ENCODE peak calls at places on chromosome 15, in five cellular contexts. V, W, U, G and O are unnamed samples.
A peak's percentile ranks its signal among the peaks of the same experiment; 100 is the strongest.

GRCh38 chr15:70466895-70467529 is 296.3 kb downstream of the UACA start:
- DNase-seq in G (peak; percentile 37), W (peak; percentile 88), V (peak; percentile 70), U (peak; percentile 40), O (peak; percentile 73)

GRCh38 chr15:71202712-71203111 is 87.4 kb downstream of the THSD4 start:
- DNase-seq in W (no peak), G (no peak), V (peak; percentile 43), U (no peak), O (no peak)

GRCh38 chr15:85690546-85691226 is 104.0 kb downstream of the KLHL25 start:
- DNase-seq in U (no peak), W (no peak), V (no peak), G (no peak), O (peak; percentile 51)

GRCh38 chr15:70357453-70357852 is 259.7 kb upstream of the TLE3 start:
- DNase-seq in V (no peak), U (no peak), G (no peak), W (no peak), O (no peak)

GRCh38 chr15:32132850-32133249 is 102.5 kb downstream of the CHRNA7 start:
- DNase-seq in G (no peak), U (no peak), V (no peak), W (no peak), O (no peak)

GRCh38 chr15:69457304-69458280 is 5.0 kb downstream of the RPLP1 start:
- DNase-seq in W (no peak), V (no peak), G (no peak), U (peak; percentile 23), O (no peak)

GRCh38 chr15:64146885-64147681 is 4.4 kb upstream of the SNX22 start:
- DNase-seq in W (no peak), U (peak; percentile 92), V (no peak), G (no peak), O (no peak)

GRCh38 chr15:80070840-80071239 is 11.4 kb downstream of the ZFAND6 start:
- DNase-seq in U (no peak), W (no peak), G (no peak), V (no peak), O (peak; percentile 33)

GRCh38 chr15:59762558-59762957 is 73.4 kb upstream of the BNIP2 start:
- DNase-seq in W (no peak), V (peak; percentile 64), U (no peak), G (no peak), O (no peak)

GRCh38 chr15:44194397-44195150 is 497 bp downstream of the FRMD5 start:
- DNase-seq in V (no peak), G (no peak), U (peak; percentile 20), W (peak; percentile 30), O (no peak)

GRCh38 chr15:57607570-57608000 is 15.9 kb downstream of the MYZAP start:
- DNase-seq in G (peak; percentile 91), W (peak; percentile 79), U (no peak), V (no peak), O (no peak)

GRCh38 chr15:67999320-68000100 is 54.6 kb upstream of the PIAS1 start:
- DNase-seq in G (no peak), W (peak; percentile 30), U (no peak), V (no peak), O (no peak)

GRCh38 chr15:101463265-101463664 is 26.2 kb downstream of the PCSK6 start:
- DNase-seq in G (no peak), U (no peak), W (no peak), V (no peak), O (no peak)

GRCh38 chr15:34001536-34001935 is 33.2 kb downstream of the CHRM5 start:
- DNase-seq in V (no peak), U (no peak), G (no peak), W (no peak), O (no peak)

GRCh38 chr15:30827625-30828303 is 76.0 kb upstream of the FAN1 start:
- DNase-seq in W (no peak), G (no peak), U (no peak), V (no peak), O (no peak)

GRCh38 chr15:51281368-51281967 is 56.9 kb downstream of the CYP19A1 start:
- DNase-seq in U (peak; percentile 57), V (peak; percentile 75), G (peak; percentile 22), W (peak; percentile 60), O (peak; percentile 28)

GRCh38 chr15:52083603-52084002 is 29.0 kb downstream of the BCL2L10 start:
- DNase-seq in U (no peak), V (no peak), G (no peak), W (no peak), O (no peak)

GRCh38 chr15:60328852-60329443 is 68.8 kb downstream of the ANXA2 start:
- DNase-seq in W (no peak), G (no peak), U (peak; percentile 36), V (peak; percentile 43), O (no peak)

GRCh38 chr15:45387379-45388007 is 9.1 kb upstream of the GATM start:
- DNase-seq in G (no peak), W (no peak), U (no peak), V (no peak), O (no peak)

GRCh38 chr15:36614016-36614415 is 34.6 kb downstream of the CDIN1 start:
- DNase-seq in G (no peak), U (no peak), V (peak; percentile 14), W (no peak), O (no peak)

GRCh38 chr15:84911879-84912660 is 27.6 kb downstream of the SLC28A1 start:
- DNase-seq in G (peak; percentile 71), W (peak; percentile 89), U (peak; percentile 39), V (no peak), O (no peak)

GRCh38 chr15:67105065-67105951 is 39.9 kb downstream of the SMAD3 start:
- DNase-seq in W (peak; percentile 97), U (no peak), V (no peak), G (peak; percentile 90), O (no peak)

GRCh38 chr15:66123799-66124198 is 129.8 kb downstream of the MEGF11 start:
- DNase-seq in V (no peak), U (no peak), G (no peak), W (no peak), O (no peak)

GRCh38 chr15:63246691-63247464 is 30.5 kb upstream of the APH1B start:
- DNase-seq in U (no peak), W (no peak), G (no peak), V (no peak), O (peak; percentile 95)

GRCh38 chr15:99283739-99284138 is 32.5 kb downstream of the LRRC28 start:
- DNase-seq in U (no peak), G (no peak), W (no peak), V (no peak), O (no peak)

GRCh38 chr15:79956354-79956939 is 14.5 kb downstream of the BCL2A1 start:
- DNase-seq in G (no peak), U (no peak), V (no peak), W (no peak), O (no peak)

GRCh38 chr15:46768287-46768686 is 949.0 kb upstream of the SEMA6D start:
- DNase-seq in G (no peak), W (no peak), U (no peak), V (peak; percentile 61), O (no peak)

GRCh38 chr15:74400313-74400850 is 32.9 kb upstream of the CYP11A1 start:
- DNase-seq in V (no peak), U (no peak), G (no peak), W (no peak), O (no peak)

GRCh38 chr15:74399511-74400312 is 32.3 kb upstream of the CYP11A1 start:
- DNase-seq in W (no peak), U (no peak), V (no peak), G (no peak), O (no peak)

GRCh38 chr15:74402337-74402839 is 31.4 kb downstream of the SEMA7A start:
- DNase-seq in W (no peak), G (no peak), U (no peak), V (no peak), O (no peak)

GRCh38 chr15:74402873-74403589 is 30.7 kb downstream of the SEMA7A start:
- DNase-seq in W (no peak), U (no peak), G (no peak), V (no peak), O (peak; percentile 86)

GRCh38 chr15:74400915-74401757 is 32.6 kb downstream of the SEMA7A start:
- DNase-seq in W (no peak), G (no peak), V (no peak), U (no peak), O (no peak)
- H3K4me3 ChIP-seq in W (no peak overlapping the region), G (peak overlapping the region; percentile 49), V (no peak overlapping the region), U (no peak overlapping the region), O (no peak overlapping the region)

DNA sequence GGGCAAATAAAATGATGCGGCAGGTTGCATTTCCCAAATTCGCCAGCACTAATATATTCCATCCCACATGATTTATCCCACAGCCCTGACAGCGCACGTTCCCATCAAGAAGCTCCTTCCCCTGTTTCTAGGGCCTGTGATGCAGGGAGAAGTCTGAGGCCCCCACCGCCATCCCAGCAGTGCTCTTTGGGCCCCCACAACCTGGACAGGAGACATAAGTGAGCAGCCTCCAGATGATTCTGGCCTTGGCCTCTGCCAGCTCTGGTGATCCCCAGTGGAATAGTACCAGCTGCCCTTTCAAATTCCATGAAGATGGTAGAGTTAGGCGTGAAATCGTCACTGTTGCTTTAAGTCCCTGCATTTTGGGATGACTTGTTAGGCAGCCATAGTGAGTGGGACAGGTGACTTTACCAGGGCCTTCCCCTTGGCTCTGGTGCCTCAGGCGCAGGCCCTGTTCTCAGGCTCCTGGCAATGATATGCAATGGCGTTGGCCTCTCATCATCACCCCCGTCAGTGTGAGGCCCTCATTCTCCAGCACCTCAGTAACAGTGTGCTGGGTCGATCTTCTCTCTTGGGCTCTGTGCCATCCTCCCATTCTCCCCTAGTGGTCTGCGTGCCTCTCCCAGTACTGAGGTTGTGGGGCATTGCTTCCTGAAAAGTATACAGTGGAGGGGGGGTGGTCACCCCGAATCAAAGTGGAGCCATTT is 263.7 kb downstream of the OCA2 start:
- DNase-seq in G (no peak), U (no peak), W (no peak), V (no peak), O (no peak)
- TF ChIP-seq REST in G (no peak), U (no peak), W (no peak), V (no peak), O (no peak)

GRCh38 chr15:89017370-89018066 is 70.7 kb upstream of the ABHD2 start:
- DNase-seq in W (peak; percentile 82), G (peak; percentile 76), V (peak; percentile 98), U (peak; percentile 78), O (peak; percentile 24)
- H3K27ac ChIP-seq in W (peak overlapping the region; percentile 68), G (no peak overlapping the region), V (no peak overlapping the region), U (no peak overlapping the region), O (no peak overlapping the region)

GRCh38 chr15:75620776-75621536 is 4.6 kb downstream of the SNUPN start:
- DNase-seq in V (no peak), U (no peak), W (no peak), G (no peak), O (peak; percentile 21)
- H3K4me3 ChIP-seq in V (no peak overlapping the region), U (no peak overlapping the region), W (no peak overlapping the region), G (no peak overlapping the region), O (no peak overlapping the region)